ENCODE peak calls at places on chromosome 15, in six cellular contexts. F is mesenchymal stem cell, R is neuronal stem cell, D is IMR-90, C is H9, L is H1. O is an unnamed sample.

GRCh38 chr15:35692256-35692867 is 146.4 kb upstream of the DPH6 start:
- DNase-seq in C (no peak), D (no peak), F (no peak), L (no peak), R (no peak), O (no peak)

GRCh38 chr15:49625460-49626036 is 4.7 kb downstream of the DTWD1 start:
- DNase-seq in L (no peak), C (peak; percentile 35), F (no peak), D (no peak), R (no peak), O (no peak)

GRCh38 chr15:101406014-101406413 is 83.5 kb downstream of the PCSK6 start:
- DNase-seq in D (no peak), F (no peak), L (no peak), R (no peak), C (no peak), O (no peak)

GRCh38 chr15:94238539-94239118 is 7.3 kb downstream of the MCTP2 start:
- DNase-seq in L (no peak), C (no peak), D (no peak), R (no peak), F (no peak), O (no peak)

GRCh38 chr15:68797157-68797556 is 23.5 kb downstream of the ANP32A start:
- DNase-seq in C (no peak), F (no peak), L (no peak), R (no peak), D (peak; percentile 45), O (no peak)

GRCh38 chr15:84658080-84658787 is at the start of gene NMB:
- DNase-seq in C (peak; percentile 95), R (peak; percentile 86), D (peak; percentile 63), F (peak; percentile 82), L (peak; percentile 77), O (peak; percentile 56)

GRCh38 chr15:49154799-49155109 is 645 bp downstream of the COPS2 start:
- DNase-seq in F (no peak), L (no peak), R (no peak), C (no peak), D (no peak), O (peak; percentile 65)

GRCh38 chr15:65393091-65393490 is 15.3 kb upstream of the IGDCC3 start:
- DNase-seq in D (no peak), R (no peak), C (no peak), F (no peak), L (no peak), O (no peak)

GRCh38 chr15:73940061-73940981 is 14.1 kb downstream of the LOXL1 start:
- DNase-seq in C (no peak), R (no peak), F (no peak), D (no peak), L (no peak), O (no peak)

GRCh38 chr15:82968066-82968465 is 15.5 kb upstream of the HOMER2 start:
- DNase-seq in C (no peak), F (no peak), D (no peak), L (no peak), R (no peak), O (peak; percentile 9)

GRCh38 chr15:81001180-81002003 is 669 bp downstream of the TLNRD1 start:
- DNase-seq in C (peak; percentile 48), L (no peak), D (peak; percentile 35), F (peak; percentile 73), R (peak; percentile 31), O (peak; percentile 79)

DNA sequence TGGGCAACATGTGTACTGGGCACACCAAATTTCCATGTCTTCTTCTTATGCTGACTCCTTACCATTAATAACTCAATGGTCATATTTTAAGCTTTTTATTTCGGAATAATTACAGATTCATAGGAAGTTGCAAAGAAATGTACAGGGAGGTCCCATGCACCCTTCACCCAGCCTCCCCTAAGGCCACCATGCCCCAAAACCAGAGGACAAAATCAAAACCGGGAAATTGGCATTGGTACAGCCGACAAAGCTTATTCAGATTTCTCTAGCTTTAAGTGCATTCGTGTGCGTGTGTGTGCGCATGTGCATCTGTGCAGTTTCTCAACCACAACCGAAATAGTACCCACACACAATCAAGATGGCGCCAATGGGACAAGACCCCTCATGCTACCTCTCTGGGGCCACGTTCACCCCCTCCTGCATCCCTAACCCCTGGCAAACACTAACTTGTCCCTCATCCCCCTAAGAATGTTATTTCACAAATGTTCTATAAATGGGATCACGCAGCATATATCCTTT is 23.4 kb downstream of the ATP10A start:
- DNase-seq in C (no peak), L (no peak), D (no peak), F (no peak), R (no peak), O (no peak)
- H3K14ac ChIP-seq in C (no peak overlapping the region), L (no peak overlapping the region), D (no peak overlapping the region), F (no peak overlapping the region), R (no peak overlapping the region), O (no peak overlapping the region)

DNA sequence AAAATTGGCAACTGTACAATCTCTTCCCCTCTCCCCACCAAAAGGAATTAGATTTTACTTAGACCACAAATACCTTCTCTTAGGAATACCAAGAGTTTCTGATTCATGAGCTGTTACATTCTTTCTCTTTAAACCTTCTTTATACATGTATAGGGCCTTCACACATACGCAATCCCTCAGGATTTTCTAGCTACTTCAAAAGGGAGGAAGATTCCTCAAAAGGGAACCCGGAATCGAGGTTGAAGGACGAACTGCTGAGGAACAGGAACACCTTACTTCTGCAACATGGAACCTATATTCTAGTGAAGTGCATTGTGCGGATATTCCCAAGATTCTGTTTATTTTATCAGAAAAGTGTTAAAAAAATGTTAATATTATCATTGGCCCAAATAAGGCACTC is 52.3 kb downstream of the GABRB3 start:
- DNase-seq in C (no peak), L (no peak), D (no peak), F (no peak), R (no peak), O (no peak)
- H3K4ac ChIP-seq in C (no peak overlapping the region), L (no peak overlapping the region), D (no peak overlapping the region), F (no peak overlapping the region), R (no peak overlapping the region), O (no peak overlapping the region)

GRCh38 chr15:92418864-92419263 is 25.2 kb downstream of the ST8SIA2 start:
- DNase-seq in F (no peak), C (peak; percentile 45), D (no peak), L (no peak), R (no peak), O (no peak)
- H4K91ac ChIP-seq in F (no peak overlapping the region), C (no peak overlapping the region), D (no peak overlapping the region), L (no peak overlapping the region), R (no peak overlapping the region), O (no peak overlapping the region)

GRCh38 chr15:58260911-58261267 is 122.7 kb downstream of the AQP9 start:
- DNase-seq in L (no peak), D (peak; percentile 35), C (no peak), R (no peak), F (peak; percentile 55), O (no peak)

GRCh38 chr15:58258501-58259274 is 120.5 kb downstream of the AQP9 start:
- DNase-seq in F (no peak), L (no peak), R (no peak), D (no peak), C (no peak), O (no peak)

GRCh38 chr15:58261368-58261767 is 123.2 kb downstream of the AQP9 start:
- DNase-seq in C (no peak), F (no peak), D (no peak), R (no peak), L (no peak), O (no peak)

GRCh38 chr15:58257776-58258325 is 119.7 kb downstream of the AQP9 start:
- DNase-seq in R (no peak), C (no peak), F (no peak), D (no peak), L (no peak), O (no peak)

GRCh38 chr15:58260186-58260910 is 122.2 kb downstream of the AQP9 start:
- DNase-seq in R (no peak), L (no peak), C (no peak), D (peak; percentile 16), F (no peak), O (peak; percentile 57)
- H3K14ac ChIP-seq in R (no peak overlapping the region), L (no peak overlapping the region), C (no peak overlapping the region), D (peak overlapping the region; percentile 10), F (no peak overlapping the region), O (no peak overlapping the region)

DNA sequence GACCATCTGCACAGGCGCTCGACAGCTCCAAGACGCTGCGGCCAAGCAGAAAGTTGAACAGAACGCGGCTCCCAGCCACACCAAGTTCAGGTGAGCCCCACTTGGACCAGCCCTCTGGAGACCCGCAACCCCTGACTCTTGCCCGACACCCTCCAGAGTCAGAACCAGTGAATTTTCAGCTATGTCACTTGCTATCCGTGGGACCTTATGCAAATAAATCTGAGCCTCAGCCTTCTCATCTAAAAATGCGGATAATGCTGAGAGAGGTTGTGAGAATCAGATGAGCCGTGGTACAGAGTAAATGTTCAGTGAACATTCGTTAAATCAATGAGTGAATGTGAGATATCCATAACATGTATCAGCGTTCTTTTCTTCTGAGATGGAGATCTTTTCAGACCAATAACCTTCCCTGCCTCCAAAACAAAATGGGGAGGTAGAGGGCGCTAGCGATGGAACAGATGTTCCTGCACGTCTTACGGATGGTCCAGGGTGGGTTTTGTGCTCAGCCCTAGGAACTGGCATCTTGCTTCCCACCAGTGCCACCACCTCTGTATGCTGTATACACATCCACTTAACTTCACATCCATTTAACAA is 524 bp downstream of the MRPS11 start:
- DNase-seq in L (no peak), C (no peak), R (no peak), F (peak; percentile 52), D (peak; percentile 14), O (no peak)
- H3K4ac ChIP-seq in L (no peak overlapping the region), C (no peak overlapping the region), R (no peak overlapping the region), F (peak overlapping the region; percentile 98), D (peak overlapping the region; percentile 64), O (peak overlapping the region; percentile 77)